ENCODE peak calls at places on chromosomes 12 and 14, in five cellular contexts. One of them, this sample, is unnamed.

GRCh38 chr12:110338754-110339153 is 57.7 kb downstream of the ATP2A2 start:
- DNase-seq in pancreas: no peak
- DNase-seq in GM13977: no peak
- DNase-seq in upper lobe of left lung: no peak
- DNase-seq in activated CD8-positive, alpha-beta T cell treated with anti-CD3 and anti-CD28 coated beads for 36 hours: no peak
- DNase-seq in this sample: no peak

GRCh38 chr12:21301-22189 is 45.0 kb upstream of the IQSEC3 start:
- DNase-seq in GM13977: peak
- DNase-seq in pancreas: no peak
- DNase-seq in activated CD8-positive, alpha-beta T cell treated with anti-CD3 and anti-CD28 coated beads for 36 hours: peak
- DNase-seq in upper lobe of left lung: no peak
- DNase-seq in this sample: no peak

GRCh38 chr14:54565236-54566151 is 1.4 kb upstream of the SAMD4A start:
- DNase-seq in GM13977: peak
- DNase-seq in pancreas: peak
- DNase-seq in activated CD8-positive, alpha-beta T cell treated with anti-CD3 and anti-CD28 coated beads for 36 hours: peak
- DNase-seq in upper lobe of left lung: peak
- DNase-seq in this sample: peak

GRCh38 chr14:95056476-95056875 is 100.9 kb downstream of the DICER1 start:
- DNase-seq in activated CD8-positive, alpha-beta T cell treated with anti-CD3 and anti-CD28 coated beads for 36 hours: no peak
- DNase-seq in pancreas: no peak
- DNase-seq in upper lobe of left lung: peak
- DNase-seq in GM13977: no peak
- DNase-seq in this sample: no peak

GRCh38 chr12:94172031-94172430 is 23.7 kb downstream of the PLXNC1 start:
- DNase-seq in upper lobe of left lung: no peak
- DNase-seq in GM13977: no peak
- DNase-seq in pancreas: no peak
- DNase-seq in activated CD8-positive, alpha-beta T cell treated with anti-CD3 and anti-CD28 coated beads for 36 hours: peak
- DNase-seq in this sample: no peak

GRCh38 chr12:50750366-50750765 is 13.5 kb upstream of the ATF1 start:
- DNase-seq in pancreas: no peak
- DNase-seq in upper lobe of left lung: no peak
- DNase-seq in GM13977: no peak
- DNase-seq in activated CD8-positive, alpha-beta T cell treated with anti-CD3 and anti-CD28 coated beads for 36 hours: no peak
- DNase-seq in this sample: no peak

GRCh38 chr14:67971627-67972625 is 152.3 kb downstream of the RAD51B start:
- DNase-seq in activated CD8-positive, alpha-beta T cell treated with anti-CD3 and anti-CD28 coated beads for 36 hours: no peak
- DNase-seq in upper lobe of left lung: no peak
- DNase-seq in GM13977: no peak
- DNase-seq in pancreas: no peak
- DNase-seq in this sample: no peak

GRCh38 chr14:89283327-89284060 is 133.5 kb downstream of the FOXN3 start:
- DNase-seq in pancreas: no peak
- DNase-seq in GM13977: no peak
- DNase-seq in upper lobe of left lung: no peak
- DNase-seq in activated CD8-positive, alpha-beta T cell treated with anti-CD3 and anti-CD28 coated beads for 36 hours: peak
- DNase-seq in this sample: no peak

GRCh38 chr12:124497658-124498057 is 69.8 kb downstream of the NCOR2 start:
- DNase-seq in GM13977: peak
- DNase-seq in pancreas: no peak
- DNase-seq in upper lobe of left lung: no peak
- DNase-seq in activated CD8-positive, alpha-beta T cell treated with anti-CD3 and anti-CD28 coated beads for 36 hours: no peak
- DNase-seq in this sample: no peak

GRCh38 chr14:105860615-105861580 is 334.5 kb downstream of the TMEM121 start:
- DNase-seq in GM13977: peak
- DNase-seq in upper lobe of left lung: peak
- DNase-seq in pancreas: peak
- DNase-seq in activated CD8-positive, alpha-beta T cell treated with anti-CD3 and anti-CD28 coated beads for 36 hours: no peak
- DNase-seq in this sample: no peak

GRCh38 chr12:38149395-38150073 is 167.0 kb upstream of the ALG10B start:
- DNase-seq in upper lobe of left lung: peak
- DNase-seq in activated CD8-positive, alpha-beta T cell treated with anti-CD3 and anti-CD28 coated beads for 36 hours: no peak
- DNase-seq in pancreas: no peak
- DNase-seq in GM13977: no peak
- DNase-seq in this sample: no peak

GRCh38 chr14:49044981-49045380 is 541.2 kb downstream of the RPS29 start:
- DNase-seq in activated CD8-positive, alpha-beta T cell treated with anti-CD3 and anti-CD28 coated beads for 36 hours: no peak
- DNase-seq in upper lobe of left lung: no peak
- DNase-seq in pancreas: no peak
- DNase-seq in GM13977: no peak
- DNase-seq in this sample: no peak

GRCh38 chr12:115227137-115227615 is 543.2 kb upstream of the TBX3 start:
- DNase-seq in upper lobe of left lung: no peak
- DNase-seq in GM13977: no peak
- DNase-seq in pancreas: no peak
- DNase-seq in activated CD8-positive, alpha-beta T cell treated with anti-CD3 and anti-CD28 coated beads for 36 hours: no peak
- DNase-seq in this sample: no peak

GRCh38 chr12:85279449-85280137 is 427 bp upstream of the ALX1 start:
- DNase-seq in GM13977: no peak
- DNase-seq in pancreas: peak
- DNase-seq in upper lobe of left lung: peak
- DNase-seq in activated CD8-positive, alpha-beta T cell treated with anti-CD3 and anti-CD28 coated beads for 36 hours: no peak
- DNase-seq in this sample: no peak

GRCh38 chr14:29928342-29928640 is 644 bp upstream of the PRKD1 start:
- DNase-seq in activated CD8-positive, alpha-beta T cell treated with anti-CD3 and anti-CD28 coated beads for 36 hours: no peak
- DNase-seq in upper lobe of left lung: no peak
- DNase-seq in pancreas: no peak
- DNase-seq in GM13977: no peak
- DNase-seq in this sample: no peak

GRCh38 chr12:12039897-12040296 is 30.8 kb upstream of the BCL2L14 start:
- DNase-seq in pancreas: no peak
- DNase-seq in activated CD8-positive, alpha-beta T cell treated with anti-CD3 and anti-CD28 coated beads for 36 hours: no peak
- DNase-seq in upper lobe of left lung: no peak
- DNase-seq in GM13977: no peak
- DNase-seq in this sample: no peak
- TF ChIP-seq CTCF in pancreas: no peak
- TF ChIP-seq CTCF in activated CD8-positive, alpha-beta T cell treated with anti-CD3 and anti-CD28 coated beads for 36 hours: no peak
- TF ChIP-seq CTCF in upper lobe of left lung: no peak
- TF ChIP-seq CTCF in GM13977: no peak
- TF ChIP-seq CTCF in this sample: no peak

GRCh38 chr12:92860521-92860920 is 68.6 kb downstream of the EEA1 start:
- DNase-seq in activated CD8-positive, alpha-beta T cell treated with anti-CD3 and anti-CD28 coated beads for 36 hours: no peak
- DNase-seq in upper lobe of left lung: no peak
- DNase-seq in GM13977: no peak
- DNase-seq in pancreas: no peak
- DNase-seq in this sample: no peak

GRCh38 chr12:92861381-92861780 is 67.7 kb downstream of the EEA1 start:
- DNase-seq in upper lobe of left lung: no peak
- DNase-seq in pancreas: no peak
- DNase-seq in activated CD8-positive, alpha-beta T cell treated with anti-CD3 and anti-CD28 coated beads for 36 hours: no peak
- DNase-seq in GM13977: no peak
- DNase-seq in this sample: no peak

GRCh38 chr12:92863255-92863654 is 65.8 kb downstream of the EEA1 start:
- DNase-seq in upper lobe of left lung: no peak
- DNase-seq in GM13977: no peak
- DNase-seq in activated CD8-positive, alpha-beta T cell treated with anti-CD3 and anti-CD28 coated beads for 36 hours: no peak
- DNase-seq in pancreas: no peak
- DNase-seq in this sample: no peak

GRCh38 chr12:92857818-92858217 is 71.3 kb downstream of the EEA1 start:
- DNase-seq in GM13977: no peak
- DNase-seq in pancreas: no peak
- DNase-seq in activated CD8-positive, alpha-beta T cell treated with anti-CD3 and anti-CD28 coated beads for 36 hours: no peak
- DNase-seq in upper lobe of left lung: no peak
- DNase-seq in this sample: no peak

GRCh38 chr12:92859650-92860386 is 69.3 kb downstream of the EEA1 start:
- DNase-seq in GM13977: no peak
- DNase-seq in activated CD8-positive, alpha-beta T cell treated with anti-CD3 and anti-CD28 coated beads for 36 hours: no peak
- DNase-seq in pancreas: no peak
- DNase-seq in upper lobe of left lung: no peak
- DNase-seq in this sample: no peak
- TF ChIP-seq CTCF in GM13977: no peak
- TF ChIP-seq CTCF in activated CD8-positive, alpha-beta T cell treated with anti-CD3 and anti-CD28 coated beads for 36 hours: no peak
- TF ChIP-seq CTCF in pancreas: no peak
- TF ChIP-seq CTCF in upper lobe of left lung: no peak
- TF ChIP-seq CTCF in this sample: no peak

GRCh38 chr12:130116791-130117190 is 45.5 kb upstream of the FZD10 start:
- DNase-seq in activated CD8-positive, alpha-beta T cell treated with anti-CD3 and anti-CD28 coated beads for 36 hours: no peak
- DNase-seq in GM13977: no peak
- DNase-seq in pancreas: no peak
- DNase-seq in upper lobe of left lung: no peak
- DNase-seq in this sample: no peak

GRCh38 chr12:130115646-130116045 is 46.6 kb upstream of the FZD10 start:
- DNase-seq in pancreas: no peak
- DNase-seq in upper lobe of left lung: no peak
- DNase-seq in activated CD8-positive, alpha-beta T cell treated with anti-CD3 and anti-CD28 coated beads for 36 hours: no peak
- DNase-seq in GM13977: no peak
- DNase-seq in this sample: no peak

GRCh38 chr12:130117256-130117655 is 45.0 kb upstream of the FZD10 start:
- DNase-seq in activated CD8-positive, alpha-beta T cell treated with anti-CD3 and anti-CD28 coated beads for 36 hours: no peak
- DNase-seq in pancreas: no peak
- DNase-seq in GM13977: no peak
- DNase-seq in upper lobe of left lung: no peak
- DNase-seq in this sample: no peak

GRCh38 chr12:130111965-130112496 is 50.2 kb upstream of the FZD10 start:
- DNase-seq in upper lobe of left lung: no peak
- DNase-seq in GM13977: no peak
- DNase-seq in pancreas: no peak
- DNase-seq in activated CD8-positive, alpha-beta T cell treated with anti-CD3 and anti-CD28 coated beads for 36 hours: no peak
- DNase-seq in this sample: no peak

DNA sequence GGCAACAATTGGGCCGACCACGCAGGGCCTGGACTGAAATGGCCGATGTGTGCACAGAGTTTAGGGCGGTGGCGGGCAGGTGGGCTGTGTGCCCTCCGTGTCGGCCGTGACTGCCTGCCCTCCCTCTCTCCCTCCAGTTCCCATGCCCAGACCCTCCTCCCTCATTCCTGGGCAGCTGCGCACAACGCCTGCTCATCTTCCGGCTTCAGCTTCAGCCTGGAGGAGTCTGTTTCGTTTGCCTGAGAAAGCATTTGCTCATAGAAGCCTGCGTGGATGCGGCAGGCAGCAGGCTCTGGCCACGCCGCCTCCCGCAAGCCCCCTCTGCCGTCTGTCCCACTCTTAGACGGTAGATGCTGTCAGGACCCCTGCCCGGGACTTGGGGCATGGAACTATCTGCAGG is 47.3 kb upstream of the FZD10 start:
- DNase-seq in pancreas: no peak
- DNase-seq in upper lobe of left lung: no peak
- DNase-seq in GM13977: no peak
- DNase-seq in activated CD8-positive, alpha-beta T cell treated with anti-CD3 and anti-CD28 coated beads for 36 hours: no peak
- DNase-seq in this sample: no peak
- TF ChIP-seq CTCF in pancreas: no peak
- TF ChIP-seq CTCF in upper lobe of left lung: no peak
- TF ChIP-seq CTCF in GM13977: no peak
- TF ChIP-seq CTCF in activated CD8-positive, alpha-beta T cell treated with anti-CD3 and anti-CD28 coated beads for 36 hours: no peak
- TF ChIP-seq CTCF in this sample: no peak

GRCh38 chr12:56221757-56222530 is at the start of gene RNF41:
- DNase-seq in GM13977: peak
- DNase-seq in upper lobe of left lung: peak
- DNase-seq in pancreas: peak
- DNase-seq in activated CD8-positive, alpha-beta T cell treated with anti-CD3 and anti-CD28 coated beads for 36 hours: peak
- DNase-seq in this sample: peak
- TF ChIP-seq CTCF in GM13977: no peak
- TF ChIP-seq CTCF in upper lobe of left lung: no peak
- TF ChIP-seq CTCF in pancreas: no peak
- TF ChIP-seq CTCF in activated CD8-positive, alpha-beta T cell treated with anti-CD3 and anti-CD28 coated beads for 36 hours: no peak
- TF ChIP-seq CTCF in this sample: no peak

GRCh38 chr12:95351745-95352144 is 122.2 kb upstream of the METAP2 start:
- DNase-seq in GM13977: no peak
- DNase-seq in activated CD8-positive, alpha-beta T cell treated with anti-CD3 and anti-CD28 coated beads for 36 hours: no peak
- DNase-seq in upper lobe of left lung: no peak
- DNase-seq in pancreas: no peak
- DNase-seq in this sample: no peak
- TF ChIP-seq CTCF in GM13977: no peak
- TF ChIP-seq CTCF in activated CD8-positive, alpha-beta T cell treated with anti-CD3 and anti-CD28 coated beads for 36 hours: no peak
- TF ChIP-seq CTCF in upper lobe of left lung: no peak
- TF ChIP-seq CTCF in pancreas: no peak
- TF ChIP-seq CTCF in this sample: no peak